ENCODE peak calls at places on chromosomes 11 and 22, in nine cellular contexts. K is GM12891; Z is activated CD4-positive, alpha-beta T cell treated with anti-CD3 and anti-CD28 coated beads, Interleukin-2, amount 50 U/mL, for 24 hours; S is adrenal gland; J is uterus; T is GM04504; Y is NCI-H1048; G is naive B cell; O is frontal cortex. I is an unnamed sample.

GRCh38 chr11:71248656-71249055 is 3.7 kb downstream of the SHANK2 start:
- DNase-seq in G (no peak), Z (no peak), K (no peak), J (no peak), O (no peak), T (no peak), Y (no peak), S (no peak), I (peak)

GRCh38 chr11:34869425-34869824 is 46.8 kb downstream of the APIP start:
- DNase-seq in O (no peak), G (no peak), Y (no peak), T (no peak), S (no peak), K (no peak), J (no peak), Z (no peak), I (no peak)

GRCh38 chr11:134014502-134014901 is 54.4 kb upstream of the JAM3 start:
- DNase-seq in G (no peak), S (no peak), Y (no peak), K (no peak), J (no peak), T (no peak), Z (no peak), O (no peak), I (no peak)

GRCh38 chr22:50607366-50608020 is 6.9 kb downstream of the MAPK8IP2 start:
- DNase-seq in O (no peak), T (no peak), G (no peak), K (no peak), J (no peak), Y (no peak), S (no peak), Z (no peak), I (no peak)

GRCh38 chr11:97140885-97141494 is 751.2 kb downstream of the JRKL start:
- DNase-seq in G (no peak), S (no peak), Y (no peak), K (no peak), O (no peak), J (no peak), T (no peak), Z (no peak), I (no peak)

GRCh38 chr11:132838621-132839020 is 693.7 kb downstream of the OPCML start:
- DNase-seq in K (no peak), G (no peak), O (no peak), T (no peak), J (peak), Y (no peak), S (no peak), Z (no peak), I (no peak)

GRCh38 chr11:126573325-126574076 is 218.0 kb downstream of the ST3GAL4 start:
- DNase-seq in S (no peak), Z (no peak), O (no peak), J (no peak), K (no peak), Y (no peak), T (no peak), G (no peak), I (no peak)

GRCh38 chr11:69640260-69640994 is 529 bp upstream of the CCND1 start:
- DNase-seq in S (peak), K (no peak), Y (no peak), Z (no peak), T (no peak), G (no peak), J (no peak), O (no peak), I (peak)

GRCh38 chr11:107957109-107957588 is 28.9 kb downstream of the RAB39A start:
- DNase-seq in G (no peak), J (no peak), O (no peak), Y (no peak), S (no peak), K (no peak), T (peak), Z (no peak), I (no peak)

GRCh38 chr11:19822531-19822930 is 109.9 kb downstream of the NAV2 start:
- DNase-seq in S (no peak), O (no peak), J (no peak), K (no peak), T (no peak), Y (no peak), Z (no peak), G (no peak), I (no peak)

GRCh38 chr11:75535039-75535563 is 9.4 kb upstream of the GDPD5 start:
- DNase-seq in S (no peak), J (no peak), G (no peak), Z (no peak), O (no peak), Y (no peak), K (no peak), T (no peak), I (no peak)

GRCh38 chr11:96037267-96037990 is 113.5 kb upstream of the MTMR2 start:
- DNase-seq in K (no peak), S (no peak), T (peak), G (no peak), Y (no peak), Z (no peak), J (no peak), O (no peak), I (no peak)

GRCh38 chr22:48758905-48759875 is 1068.5 kb downstream of the BRD1 start:
- DNase-seq in K (no peak), Y (no peak), Z (no peak), O (no peak), S (peak), J (no peak), T (no peak), G (no peak), I (no peak)

GRCh38 chr11:97895572-97895971 is 1125.2 kb upstream of the CNTN5 start:
- DNase-seq in G (no peak), K (no peak), Z (no peak), T (no peak), J (no peak), O (no peak), Y (no peak), S (no peak), I (no peak)

GRCh38 chr11:2811206-2812091 is 74.1 kb downstream of the CDKN1C start:
- DNase-seq in J (no peak), S (no peak), Y (no peak), T (no peak), G (no peak), O (no peak), K (no peak), Z (no peak), I (no peak)

GRCh38 chr11:77372736-77373135 is 71.2 kb upstream of the GDPD4 start:
- DNase-seq in T (no peak), Z (no peak), K (no peak), G (no peak), Y (no peak), J (no peak), O (no peak), S (no peak), I (no peak)

GRCh38 chr11:126212089-126212660 is 593 bp downstream of the FAM118B start:
- DNase-seq in Y (no peak), J (no peak), O (no peak), Z (no peak), S (no peak), T (no peak), K (no peak), G (no peak), I (no peak)

GRCh38 chr11:111807098-111807497 is 40.9 kb upstream of the PPP2R1B start:
- DNase-seq in S (no peak), O (no peak), T (no peak), J (no peak), Z (no peak), G (no peak), Y (no peak), K (no peak), I (no peak)

GRCh38 chr22:50217543-50218152 is 16.8 kb downstream of the SELENOO start:
- DNase-seq in Y (no peak), S (no peak), T (no peak), G (no peak), J (no peak), O (no peak), K (no peak), Z (no peak), I (no peak)

GRCh38 chr11:34792814-34793241 is 123.4 kb downstream of the APIP start:
- DNase-seq in S (peak), T (no peak), J (no peak), Y (no peak), O (no peak), G (no peak), K (no peak), Z (no peak), I (peak)

GRCh38 chr11:9563196-9563730 is 10.2 kb upstream of the WEE1 start:
- DNase-seq in G (no peak), J (no peak), O (no peak), S (no peak), K (no peak), T (no peak), Z (no peak), Y (no peak), I (peak)

GRCh38 chr22:46056169-46057041 is 79.4 kb upstream of the WNT7B start:
- DNase-seq in G (no peak), K (no peak), O (no peak), S (peak), Z (no peak), Y (no peak), T (no peak), J (peak), I (no peak)

GRCh38 chr11:114896594-114896993 is 218.3 kb downstream of the NXPE2 start:
- DNase-seq in S (no peak), G (no peak), T (no peak), Y (no peak), K (no peak), J (no peak), O (no peak), Z (no peak), I (no peak)

GRCh38 chr11:46625406-46625805 is 8.1 kb downstream of the ATG13 start:
- DNase-seq in K (no peak), Y (no peak), O (no peak), G (no peak), Z (no peak), T (no peak), J (no peak), S (no peak), I (no peak)

GRCh38 chr11:45960387-45961110 is 38.1 kb downstream of the LARGE2 start:
- DNase-seq in Y (no peak), J (no peak), Z (no peak), T (no peak), S (no peak), O (no peak), G (no peak), K (no peak), I (no peak)

GRCh38 chr22:35522571-35523149 is 18.0 kb upstream of the RASD2 start:
- DNase-seq in O (no peak), Z (no peak), S (no peak), G (no peak), T (no peak), K (no peak), Y (no peak), J (no peak), I (no peak)

GRCh38 chr11:123833095-123833494 is 26.9 kb upstream of the OR6M1 start:
- DNase-seq in G (no peak), Y (no peak), T (no peak), O (no peak), S (no peak), Z (no peak), J (no peak), K (no peak), I (no peak)

GRCh38 chr11:643366-643765 is 6.3 kb downstream of the DRD4 start:
- DNase-seq in T (no peak), G (no peak), J (no peak), Y (no peak), K (no peak), O (no peak), S (no peak), Z (no peak), I (no peak)

GRCh38 chr22:25120093-25120561 is 79.5 kb upstream of the CRYBB3 start:
- DNase-seq in Y (no peak), K (no peak), G (no peak), S (peak), J (peak), Z (no peak), O (no peak), T (no peak), I (peak)

GRCh38 chr11:132588366-132588765 is 943.9 kb downstream of the OPCML start:
- DNase-seq in G (no peak), S (no peak), Z (no peak), Y (no peak), K (no peak), J (no peak), O (no peak), T (peak), I (no peak)

GRCh38 chr11:46260161-46260560 is 17.3 kb upstream of the CREB3L1 start:
- DNase-seq in K (no peak), Z (no peak), J (no peak), Y (no peak), T (no peak), S (no peak), G (no peak), O (no peak), I (no peak)

GRCh38 chr11:32752001-32752400 is 42.5 kb downstream of the CCDC73 start:
- DNase-seq in Y (no peak), T (no peak), J (no peak), K (no peak), Z (no peak), S (no peak), O (no peak), G (no peak), I (no peak)

GRCh38 chr11:8090756-8091155 is 9.7 kb downstream of the TUB start:
- DNase-seq in G (no peak), T (no peak), J (peak), Z (peak), K (no peak), O (no peak), S (peak), Y (no peak), I (peak)

GRCh38 chr22:46841528-46841927 is 79.1 kb downstream of the TBC1D22A start:
- DNase-seq in J (no peak), S (no peak), T (no peak), Y (no peak), G (no peak), Z (no peak), K (no peak), O (no peak), I (no peak)

GRCh38 chr11:113319085-113319484 is 4.7 kb downstream of the TTC12 start:
- DNase-seq in T (no peak), J (no peak), Z (no peak), O (no peak), Y (no peak), K (no peak), S (no peak), G (no peak), I (no peak)

GRCh38 chr11:106466441-106467190 is 389.2 kb downstream of the AASDHPPT start:
- DNase-seq in G (no peak), K (no peak), S (no peak), O (no peak), Z (no peak), J (no peak), Y (no peak), T (peak), I (no peak)